ENCODE peak calls at places on chromosome 17, in four cellular contexts. L is lower lobe of right lung, Y is GM13976, G is endothelial cell. A is an unnamed sample.

GRCh38 chr17:36144014-36144413 is 32.4 kb downstream of the TBC1D3B start:
- DNase-seq in L (no peak), Y (no peak), G (no peak), A (no peak)

GRCh38 chr17:65586899-65587298 is 25.5 kb upstream of the AXIN2 start:
- DNase-seq in L (no peak), Y (no peak), G (no peak), A (no peak)

GRCh38 chr17:6420173-6420641 is 14.7 kb downstream of the AIPL1 start:
- DNase-seq in L (no peak), Y (no peak), G (peak), A (peak)

GRCh38 chr17:50026901-50027638 is 28.8 kb upstream of the ITGA3 start:
- DNase-seq in L (peak), Y (peak), G (peak), A (peak)

GRCh38 chr17:77786740-77787505 is 171.6 kb upstream of the TNRC6C start:
- DNase-seq in L (no peak), Y (no peak), G (peak), A (no peak)

GRCh38 chr17:41796066-41796895 is 9.8 kb upstream of the JUP start:
- DNase-seq in L (no peak), Y (no peak), G (no peak), A (no peak)

GRCh38 chr17:412211-413015 is 59.8 kb upstream of the RPH3AL start:
- DNase-seq in L (no peak), Y (peak), G (peak), A (peak)

GRCh38 chr17:71828182-71828596 is 292.6 kb upstream of the SOX9 start:
- DNase-seq in L (no peak), Y (no peak), G (peak), A (no peak)

GRCh38 chr17:66466933-66467367 is 164.5 kb downstream of the PRKCA start:
- DNase-seq in L (no peak), Y (peak), G (no peak), A (peak)

GRCh38 chr17:82753201-82753464 is 1.3 kb downstream of the TBCD start:
- DNase-seq in L (no peak), Y (no peak), G (no peak), A (no peak)

GRCh38 chr17:44628234-44629188 is 27.8 kb upstream of the MEIOC start:
- DNase-seq in L (peak), Y (peak), G (peak), A (no peak)

GRCh38 chr17:80859004-80859941 is 132.4 kb upstream of the CHMP6 start:
- DNase-seq in L (no peak), Y (no peak), G (no peak), A (no peak)
- TF ChIP-seq CTCF in L (no peak), Y (no peak), G (no peak), A (no peak)

GRCh38 chr17:16506188-16506587 is 14.2 kb upstream of the LRRC75A start:
- DNase-seq in L (no peak), Y (no peak), G (no peak), A (no peak)
- TF ChIP-seq CTCF in L (no peak), Y (no peak), G (peak), A (no peak)

DNA sequence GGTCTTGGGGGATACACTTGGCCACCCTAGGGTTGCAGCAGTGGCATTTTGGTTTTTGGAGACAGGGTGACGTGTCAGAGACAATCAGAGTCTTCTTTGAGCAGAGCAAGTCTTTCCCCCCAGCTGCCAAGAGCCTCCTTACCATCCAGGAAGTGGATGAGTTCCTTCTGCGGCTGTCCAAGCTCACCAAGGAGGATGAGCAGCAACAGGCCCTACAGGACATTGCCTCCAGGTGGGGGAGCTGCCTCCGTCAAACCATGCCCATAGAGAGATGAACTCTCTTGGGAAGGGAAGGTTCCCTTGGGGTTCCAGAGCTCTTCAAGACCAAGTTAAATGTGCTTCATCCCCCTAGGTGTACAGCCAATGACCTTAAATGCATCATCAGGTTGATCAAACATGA is 11.3 kb downstream of the LIG3 start:
- DNase-seq in L (no peak), Y (no peak), G (no peak), A (no peak)
- TF ChIP-seq CTCF in L (no peak), Y (no peak), G (no peak), A (no peak)

GRCh38 chr17:16425202-16425601 is 9.8 kb downstream of the TRPV2 start:
- DNase-seq in L (no peak), Y (no peak), G (no peak), A (no peak)

GRCh38 chr17:16427020-16427419 is 11.6 kb downstream of the TRPV2 start:
- DNase-seq in L (no peak), Y (no peak), G (no peak), A (no peak)

GRCh38 chr17:16425698-16426659 is 10.6 kb downstream of the TRPV2 start:
- DNase-seq in L (no peak), Y (no peak), G (no peak), A (no peak)

GRCh38 chr17:16430650-16431049 is 15.3 kb downstream of the TRPV2 start:
- DNase-seq in L (no peak), Y (no peak), G (no peak), A (no peak)

GRCh38 chr17:16428098-16428882 is 12.9 kb downstream of the TRPV2 start:
- DNase-seq in L (peak), Y (no peak), G (peak), A (peak)
- TF ChIP-seq CTCF in L (peak), Y (peak), G (peak), A (peak)

GRCh38 chr17:28142355-28142754 is 99.9 kb downstream of the NLK start:
- DNase-seq in L (no peak), Y (no peak), G (no peak), A (no peak)

GRCh38 chr17:28141783-28142182 is 99.3 kb downstream of the NLK start:
- DNase-seq in L (no peak), Y (no peak), G (no peak), A (no peak)

GRCh38 chr17:28139822-28140221 is 97.3 kb downstream of the NLK start:
- DNase-seq in L (no peak), Y (no peak), G (no peak), A (no peak)

GRCh38 chr17:28144019-28144418 is 101.5 kb downstream of the NLK start:
- DNase-seq in L (no peak), Y (no peak), G (no peak), A (no peak)

DNA sequence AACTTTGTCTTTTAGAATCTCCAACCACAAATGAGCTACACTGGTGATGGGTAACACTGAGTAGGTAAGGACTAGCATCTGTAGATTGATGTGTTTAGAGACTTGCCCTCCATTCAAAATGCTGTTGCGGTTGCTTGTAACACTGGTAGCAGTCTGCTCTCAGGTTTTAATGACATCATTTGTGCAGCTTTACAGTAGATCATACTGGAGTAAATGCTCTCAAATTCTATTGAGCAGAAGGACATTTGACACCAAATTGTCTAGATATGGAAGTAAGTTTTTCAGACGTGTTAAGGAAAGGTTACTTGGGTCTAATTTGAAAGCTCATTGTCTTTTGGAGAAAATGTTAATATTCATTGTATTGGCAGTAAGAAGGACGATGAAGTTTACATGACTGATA is 98.9 kb downstream of the NLK start:
- DNase-seq in L (no peak), Y (no peak), G (no peak), A (no peak)
- TF ChIP-seq CTCF in L (no peak), Y (no peak), G (no peak), A (no peak)

DNA sequence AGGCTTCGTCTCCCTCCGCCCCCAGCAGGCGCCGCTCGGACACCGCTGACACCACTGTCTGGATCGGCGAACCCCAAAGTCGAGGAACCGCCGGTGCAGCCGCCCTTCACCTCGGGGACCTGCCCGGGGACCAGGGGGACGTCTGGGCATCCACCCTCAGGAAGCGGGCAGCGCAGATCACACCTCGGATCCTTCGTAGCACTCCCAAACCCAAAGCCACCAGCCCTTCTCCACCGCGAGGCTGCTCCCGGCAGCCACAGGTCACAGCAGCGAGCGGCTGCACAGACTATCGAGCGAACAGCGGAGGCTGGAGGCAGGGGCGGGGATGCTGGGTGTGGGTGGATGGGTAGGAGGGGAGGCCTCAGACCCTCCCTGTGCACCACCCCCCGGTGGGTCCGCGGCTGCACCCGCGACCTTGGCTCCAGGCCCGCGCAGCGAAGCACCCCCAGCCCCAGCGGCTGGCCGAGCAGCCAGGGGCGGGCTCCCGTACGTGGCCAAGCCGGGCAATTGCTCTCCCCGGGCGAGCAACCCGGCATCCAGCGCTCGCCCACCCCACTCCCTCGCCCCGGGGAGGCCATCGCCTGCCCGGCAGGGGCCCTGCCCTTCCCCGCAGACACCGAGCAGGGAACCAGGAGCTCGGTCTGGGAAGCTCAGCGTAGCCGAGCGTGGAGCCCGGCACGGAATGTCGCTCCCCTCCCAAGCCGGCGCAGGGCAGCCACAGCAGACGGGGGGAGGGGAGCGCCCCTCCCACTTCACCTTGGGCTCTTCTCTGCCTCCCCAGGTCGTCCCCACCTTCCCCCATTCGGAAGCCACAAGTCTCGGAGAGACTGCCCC is 1.0 kb downstream of the SDK2 start:
- DNase-seq in L (no peak), Y (peak), G (peak), A (peak)
- TF ChIP-seq CTCF in L (no peak), Y (no peak), G (no peak), A (no peak)